ENCODE peak calls at places on chromosomes 16 and 17, in ten cellular contexts. Y is GM06990, U is HCT116, B is osteocyte, K is vagina, R is coronary artery, A is A549, D is esophagus squamous epithelium, J is PC-9, T is DND-41. W is an unnamed sample.

GRCh38 chr16:74736531-74737157 is 36.0 kb upstream of the MLKL start:
- DNase-seq in Y (no peak), U (no peak), B (no peak), K (no peak), R (no peak), A (no peak), D (no peak), J (no peak), T (no peak), W (no peak)

GRCh38 chr17:75689441-75689873 is 22.3 kb downstream of the SAP30BP start:
- DNase-seq in Y (peak), U (no peak), B (no peak), K (peak), R (no peak), A (no peak), D (no peak), J (peak), T (peak), W (no peak)

GRCh38 chr17:46771601-46772012 is 46.9 kb downstream of the WNT3 start:
- DNase-seq in Y (no peak), U (no peak), B (no peak), K (no peak), R (no peak), A (no peak), D (no peak), J (peak), T (peak), W (no peak)

GRCh38 chr16:66874079-66874775 is 6.1 kb upstream of the PDP2 start:
- DNase-seq in Y (no peak), U (no peak), B (no peak), K (no peak), R (no peak), A (no peak), D (no peak), J (no peak), T (no peak), W (no peak)

GRCh38 chr17:4858880-4859260 is 25.7 kb downstream of the MINK1 start:
- DNase-seq in Y (no peak), U (no peak), B (no peak), K (no peak), R (no peak), A (no peak), D (no peak), J (peak), T (no peak), W (no peak)

GRCh38 chr17:75515229-75515522 is 161 bp downstream of the CASKIN2 start:
- DNase-seq in Y (no peak), U (no peak), B (no peak), K (no peak), R (no peak), A (no peak), D (no peak), J (no peak), T (no peak), W (no peak)

GRCh38 chr17:57506253-57506911 is 238.7 kb downstream of the CCDC182 start:
- DNase-seq in Y (no peak), U (no peak), B (no peak), K (no peak), R (no peak), A (no peak), D (no peak), J (no peak), T (no peak), W (no peak)

GRCh38 chr16:67182288-67182687 is 1.5 kb downstream of the MATCAP1 start:
- DNase-seq in Y (no peak), U (no peak), B (no peak), K (no peak), R (no peak), A (no peak), D (no peak), J (no peak), T (no peak), W (no peak)

GRCh38 chr16:3045758-3046505 is 429 bp upstream of the MMP25 start:
- DNase-seq in Y (peak), U (no peak), B (no peak), K (no peak), R (no peak), A (no peak), D (no peak), J (no peak), T (no peak), W (peak)

GRCh38 chr17:57640079-57640478 is 105.0 kb downstream of the CCDC182 start:
- DNase-seq in Y (no peak), U (no peak), B (no peak), K (no peak), R (no peak), A (no peak), D (no peak), J (no peak), T (no peak), W (no peak)

GRCh38 chr17:45223541-45224528 is 2.1 kb downstream of the FMNL1 start:
- DNase-seq in Y (peak), U (no peak), B (no peak), K (no peak), R (no peak), A (no peak), D (no peak), J (no peak), T (peak), W (no peak)

GRCh38 chr17:75869282-75870141 is 8.9 kb downstream of the TRIM47 start:
- DNase-seq in Y (no peak), U (no peak), B (no peak), K (no peak), R (peak), A (peak), D (no peak), J (no peak), T (no peak), W (no peak)

GRCh38 chr17:76585048-76585648 is 512 bp downstream of the ST6GALNAC2 start:
- DNase-seq in Y (no peak), U (no peak), B (no peak), K (no peak), R (no peak), A (no peak), D (no peak), J (no peak), T (no peak), W (no peak)

GRCh38 chr16:1281517-1281916 is 25.6 kb downstream of the TPSD1 start:
- DNase-seq in Y (no peak), U (no peak), B (no peak), K (no peak), R (no peak), A (no peak), D (no peak), J (no peak), T (no peak), W (peak)

GRCh38 chr16:81650281-81650680 is 128.8 kb upstream of the PLCG2 start:
- DNase-seq in Y (no peak), U (no peak), B (no peak), K (no peak), R (no peak), A (no peak), D (no peak), J (no peak), T (no peak), W (no peak)

GRCh38 chr16:9647981-9648701 is 534.1 kb downstream of the GRIN2A start:
- DNase-seq in Y (no peak), U (no peak), B (no peak), K (no peak), R (no peak), A (peak), D (no peak), J (no peak), T (no peak), W (no peak)

GRCh38 chr17:3882276-3882675 is 10.6 kb downstream of the CAMKK1 start:
- DNase-seq in Y (no peak), U (no peak), B (no peak), K (no peak), R (no peak), A (no peak), D (no peak), J (no peak), T (no peak), W (no peak)

GRCh38 chr17:29149431-29150064 is 30.6 kb downstream of the MYO18A start:
- DNase-seq in Y (peak), U (no peak), B (no peak), K (no peak), R (no peak), A (no peak), D (no peak), J (no peak), T (no peak), W (no peak)

GRCh38 chr17:40846515-40847155 is 20.4 kb downstream of the KRT12 start:
- DNase-seq in Y (no peak), U (no peak), B (no peak), K (no peak), R (no peak), A (no peak), D (no peak), J (no peak), T (no peak), W (no peak)

GRCh38 chr17:64707077-64707591 is 45.0 kb upstream of the SMURF2 start:
- DNase-seq in Y (no peak), U (peak), B (peak), K (peak), R (peak), A (peak), D (peak), J (peak), T (no peak), W (no peak)

GRCh38 chr17:36749493-36749892 is 148.1 kb downstream of the MRM1 start:
- DNase-seq in Y (no peak), U (no peak), B (no peak), K (no peak), R (no peak), A (no peak), D (no peak), J (no peak), T (no peak), W (no peak)

GRCh38 chr17:10177921-10178788 is 20.3 kb downstream of the GAS7 start:
- DNase-seq in Y (no peak), U (no peak), B (peak), K (no peak), R (no peak), A (no peak), D (no peak), J (no peak), T (no peak), W (no peak)

GRCh38 chr17:79399610-79400144 is 211.2 kb downstream of the RBFOX3 start:
- DNase-seq in Y (no peak), U (no peak), B (no peak), K (no peak), R (no peak), A (no peak), D (no peak), J (no peak), T (no peak), W (no peak)

GRCh38 chr16:27083861-27084261 is 17.1 kb downstream of the C16orf82 start:
- DNase-seq in Y (no peak), U (no peak), B (no peak), K (no peak), R (no peak), A (no peak), D (no peak), J (no peak), T (no peak), W (no peak)

GRCh38 chr16:15966420-15967222 is 17.2 kb downstream of the ABCC1 start:
- DNase-seq in Y (no peak), U (peak), B (no peak), K (no peak), R (no peak), A (peak), D (no peak), J (peak), T (no peak), W (no peak)

GRCh38 chr16:2365895-2366294 is 25.4 kb upstream of the ABCA3 start:
- DNase-seq in Y (no peak), U (no peak), B (no peak), K (no peak), R (no peak), A (no peak), D (no peak), J (no peak), T (no peak), W (no peak)

GRCh38 chr17:48002208-48002919 is 31.5 kb downstream of the CDK5RAP3 start:
- DNase-seq in Y (peak), U (no peak), B (no peak), K (no peak), R (no peak), A (peak), D (no peak), J (peak), T (no peak), W (no peak)

GRCh38 chr17:8630802-8631553 is 453 bp upstream of the MYH10 start:
- DNase-seq in Y (peak), U (peak), B (peak), K (peak), R (peak), A (peak), D (peak), J (peak), T (peak), W (peak)

GRCh38 chr17:8628609-8629169 is 1.8 kb downstream of the MYH10 start:
- DNase-seq in Y (no peak), U (no peak), B (no peak), K (no peak), R (no peak), A (no peak), D (no peak), J (no peak), T (no peak), W (no peak)

GRCh38 chr17:8629371-8630226 is 926 bp downstream of the MYH10 start:
- DNase-seq in Y (peak), U (no peak), B (no peak), K (no peak), R (no peak), A (peak), D (no peak), J (no peak), T (peak), W (no peak)

GRCh38 chr17:8631554-8631877 is 991 bp upstream of the MYH10 start:
- DNase-seq in Y (no peak), U (peak), B (no peak), K (no peak), R (no peak), A (no peak), D (no peak), J (no peak), T (no peak), W (no peak)

GRCh38 chr17:8630227-8630801 is at the start of gene MYH10:
- DNase-seq in Y (no peak), U (no peak), B (no peak), K (no peak), R (no peak), A (no peak), D (no peak), J (no peak), T (no peak), W (no peak)
- TF ChIP-seq CTCF in Y (peak), U (peak), B (peak), K (peak), R (no peak), A (no peak), D (no peak), J (no peak), T (peak), W (peak)

GRCh38 chr16:47132310-47132709 is 11.4 kb downstream of the NETO2 start:
- DNase-seq in Y (no peak), U (no peak), B (no peak), K (no peak), R (no peak), A (no peak), D (no peak), J (no peak), T (no peak), W (no peak)
- TF ChIP-seq CTCF in Y (no peak), U (no peak), B (peak), K (no peak), R (no peak), A (no peak), D (no peak), J (no peak), T (peak), W (peak)

GRCh38 chr16:87541004-87541881 is 48.4 kb upstream of the ZCCHC14 start:
- DNase-seq in Y (no peak), U (no peak), B (no peak), K (no peak), R (peak), A (no peak), D (no peak), J (no peak), T (no peak), W (no peak)
- TF ChIP-seq CTCF in Y (no peak), U (no peak), B (no peak), K (no peak), R (no peak), A (no peak), D (no peak), J (no peak), T (no peak), W (no peak)

DNA sequence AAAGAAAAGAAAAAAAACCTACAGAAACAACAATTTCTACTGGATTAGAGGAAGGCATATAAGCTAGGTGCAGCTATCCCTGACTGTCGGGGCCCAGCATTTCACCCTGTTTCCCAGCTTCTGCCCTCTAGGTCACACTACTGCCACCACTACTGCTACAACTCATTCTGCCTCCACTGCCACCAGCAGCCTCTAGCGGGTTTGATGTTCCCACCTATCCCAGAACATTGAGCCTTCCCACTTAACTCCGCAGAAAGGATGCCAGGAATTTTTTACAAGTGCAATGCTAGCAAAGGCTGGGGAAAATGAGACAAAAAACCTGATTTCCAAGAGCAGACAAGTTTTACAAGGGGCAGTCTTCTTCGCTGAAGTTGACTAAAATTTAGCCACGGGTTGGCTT is 10.4 kb downstream of the ADCY9 start:
- DNase-seq in Y (no peak), U (no peak), B (no peak), K (no peak), R (no peak), A (no peak), D (no peak), J (no peak), T (no peak), W (no peak)
- TF ChIP-seq CTCF in Y (no peak), U (no peak), B (no peak), K (no peak), R (no peak), A (no peak), D (no peak), J (no peak), T (no peak), W (no peak)

GRCh38 chr16:86303787-86304685 is 206.3 kb upstream of the FOXF1 start:
- DNase-seq in Y (no peak), U (no peak), B (no peak), K (no peak), R (no peak), A (no peak), D (no peak), J (no peak), T (no peak), W (no peak)
- TF ChIP-seq CTCF in Y (no peak), U (no peak), B (no peak), K (no peak), R (no peak), A (no peak), D (no peak), J (no peak), T (no peak), W (no peak)

DNA sequence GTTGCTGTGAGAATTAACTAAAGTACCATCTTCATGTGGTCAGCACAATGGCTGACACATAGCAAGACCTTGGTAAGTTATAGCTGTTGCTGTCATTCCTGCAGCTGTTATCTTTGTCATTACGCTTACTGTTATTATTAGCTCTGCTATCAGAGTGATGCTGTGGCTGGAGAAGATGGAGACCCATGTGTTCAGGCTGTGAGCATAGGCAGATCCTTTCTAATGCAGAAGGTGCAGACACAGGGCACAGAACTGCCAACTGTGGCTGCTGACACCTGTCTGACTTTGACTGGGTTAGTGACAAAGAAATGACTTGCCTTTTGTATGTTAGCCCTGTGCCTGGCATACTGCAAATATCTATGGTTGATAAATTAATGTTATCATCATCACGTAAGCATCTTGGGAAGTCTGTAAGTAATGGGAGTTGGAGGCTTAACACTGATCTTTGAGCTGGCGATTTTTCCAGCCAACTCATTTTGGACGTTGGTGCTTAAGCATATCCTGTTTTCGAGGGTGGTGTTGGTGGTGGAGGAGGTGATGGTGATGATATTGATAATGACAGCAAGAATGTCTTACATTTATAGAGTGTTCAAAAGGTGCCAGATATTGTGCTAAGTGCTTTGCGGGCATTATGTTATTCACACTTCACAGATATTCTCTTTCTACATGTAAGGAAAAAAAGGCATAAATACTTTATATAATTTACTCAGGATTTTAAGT is 695.3 kb downstream of the WWOX start:
- DNase-seq in Y (no peak), U (no peak), B (no peak), K (no peak), R (no peak), A (no peak), D (no peak), J (no peak), T (no peak), W (no peak)
- TF ChIP-seq CTCF in Y (no peak), U (no peak), B (no peak), K (no peak), R (no peak), A (no peak), D (no peak), J (no peak), T (no peak), W (no peak)

DNA sequence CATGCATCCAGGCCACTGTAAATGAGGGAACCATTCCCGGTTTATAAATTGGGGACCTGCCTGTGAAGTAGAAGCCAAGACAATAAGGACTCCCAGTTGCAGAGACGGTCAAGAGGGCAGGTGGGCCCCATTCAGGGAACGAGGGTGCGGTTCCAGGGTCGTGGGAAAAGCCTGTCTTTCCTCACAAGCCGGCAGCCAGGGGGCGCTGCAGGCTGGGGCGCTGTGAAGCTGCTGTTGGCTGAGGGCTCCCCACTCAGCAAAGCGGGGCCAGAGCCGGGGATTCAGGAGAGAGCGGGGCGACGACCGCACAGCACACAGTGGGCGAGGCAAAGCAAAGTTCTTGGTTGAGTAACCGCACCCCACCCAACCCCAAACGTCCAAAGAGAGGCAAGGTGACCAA is 24.9 kb downstream of the CDRT15 start:
- DNase-seq in Y (no peak), U (no peak), B (no peak), K (no peak), R (no peak), A (no peak), D (no peak), J (no peak), T (no peak), W (no peak)
- TF ChIP-seq CTCF in Y (peak), U (peak), B (no peak), K (peak), R (no peak), A (no peak), D (no peak), J (peak), T (peak), W (no peak)

DNA sequence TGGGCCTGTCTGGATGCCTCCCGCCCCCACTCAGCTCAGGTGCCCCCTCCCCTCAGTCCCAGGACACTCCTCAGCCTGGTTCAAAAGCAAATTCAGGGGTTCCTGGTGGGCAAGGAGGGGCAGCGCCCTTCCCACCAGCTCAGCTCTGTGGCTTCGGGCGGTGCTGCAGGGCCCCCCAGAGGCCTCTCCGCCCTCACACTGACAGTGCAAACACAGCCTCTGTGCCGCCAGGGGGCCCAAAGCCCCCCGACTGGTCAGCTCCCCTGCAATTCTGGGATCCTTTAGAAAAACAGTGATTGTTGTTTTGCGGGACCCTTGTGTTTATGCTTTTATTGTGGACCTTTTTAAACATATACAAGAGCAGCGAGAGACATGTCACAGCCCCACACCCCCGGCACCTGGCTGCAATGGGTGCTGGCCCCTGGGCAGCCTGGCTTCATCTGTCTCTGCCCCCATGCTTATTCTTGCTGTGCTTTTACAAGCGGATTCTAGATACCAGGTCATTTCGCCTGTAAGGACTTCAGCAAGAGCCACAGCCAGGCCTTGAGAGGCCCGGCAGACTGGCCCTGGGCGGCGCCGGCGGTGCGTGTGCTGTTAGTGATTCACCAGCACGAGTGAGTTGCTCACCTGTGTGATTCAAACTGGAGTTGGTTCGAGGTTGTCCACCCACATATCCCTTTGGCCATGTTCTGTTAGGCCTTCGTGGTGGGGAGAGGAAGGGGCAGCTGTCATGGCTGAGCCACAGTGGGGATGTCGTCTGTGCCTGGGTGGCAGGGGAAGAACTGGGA is 21.2 kb downstream of the ZNF469 start:
- DNase-seq in Y (no peak), U (no peak), B (no peak), K (no peak), R (no peak), A (no peak), D (no peak), J (no peak), T (no peak), W (no peak)
- TF ChIP-seq CTCF in Y (peak), U (no peak), B (no peak), K (no peak), R (no peak), A (no peak), D (no peak), J (no peak), T (peak), W (no peak)

W was measured in type B pancreatic cell.